ENCODE peak calls at places on chromosome 17, in eight cellular contexts. Z, P, Y, A, M, K, D and X are unnamed samples.

GRCh38 chr17:35630530-35631148 is 43.5 kb downstream of the AP2B1 start:
- DNase-seq in Z (no peak), P (no peak), Y (no peak), A (peak; percentile 73), M (no peak), K (peak; percentile 75), D (no peak), X (peak; percentile 64)

GRCh38 chr17:4519361-4519788 is 20.7 kb downstream of the SPNS2 start:
- DNase-seq in Z (no peak), P (no peak), Y (no peak), A (no peak), M (no peak), K (no peak), D (peak; percentile 79), X (no peak)

GRCh38 chr17:19306160-19307111 is 56.1 kb downstream of the B9D1 start:
- DNase-seq in Z (peak; percentile 18), P (no peak), Y (peak; percentile 48), A (no peak), M (no peak), K (no peak), D (no peak), X (no peak)

GRCh38 chr17:33494156-33494555 is 201.1 kb upstream of the ASIC2 start:
- DNase-seq in Z (no peak), P (no peak), Y (no peak), A (peak; percentile 64), M (no peak), K (no peak), D (no peak), X (no peak)

GRCh38 chr17:4580291-4580690 is 4.0 kb upstream of the SMTNL2 start:
- DNase-seq in Z (no peak), P (no peak), Y (no peak), A (no peak), M (no peak), K (no peak), D (no peak), X (no peak)

GRCh38 chr17:27351741-27352140 is 57.8 kb downstream of the WSB1 start:
- DNase-seq in Z (no peak), P (no peak), Y (no peak), A (no peak), M (no peak), K (no peak), D (no peak), X (no peak)

GRCh38 chr17:61770752-61771533 is 92.4 kb downstream of the BRIP1 start:
- DNase-seq in Z (no peak), P (no peak), Y (no peak), A (peak; percentile 76), M (no peak), K (no peak), D (no peak), X (no peak)

GRCh38 chr17:14790518-14790917 is 474.6 kb downstream of the PMP22 start:
- DNase-seq in Z (peak; percentile 40), P (no peak), Y (no peak), A (peak; percentile 75), M (peak; percentile 6), K (peak; percentile 63), D (no peak), X (no peak)

GRCh38 chr17:10046786-10047609 is 141.9 kb upstream of the RCVRN start:
- DNase-seq in Z (no peak), P (no peak), Y (no peak), A (no peak), M (no peak), K (no peak), D (no peak), X (no peak)

GRCh38 chr17:19958023-19958422 is 19.6 kb downstream of the AKAP10 start:
- DNase-seq in Z (no peak), P (no peak), Y (no peak), A (peak; percentile 76), M (peak; percentile 31), K (peak; percentile 89), D (no peak), X (peak; percentile 63)

GRCh38 chr17:78797691-78798585 is 15.9 kb upstream of the CYTH1 start:
- DNase-seq in Z (no peak), P (no peak), Y (no peak), A (peak; percentile 15), M (no peak), K (peak; percentile 64), D (no peak), X (no peak)

GRCh38 chr17:76405967-76406647 is 21.7 kb downstream of the SPHK1 start:
- DNase-seq in Z (peak; percentile 54), P (no peak), Y (peak; percentile 49), A (peak; percentile 61), M (no peak), K (peak; percentile 99), D (peak; percentile 84), X (no peak)

GRCh38 chr17:33021731-33022408 is 30.2 kb downstream of the SPACA3 start:
- DNase-seq in Z (no peak), P (no peak), Y (no peak), A (no peak), M (peak; percentile 16), K (no peak), D (no peak), X (no peak)

GRCh38 chr17:61766520-61766919 is 96.8 kb downstream of the BRIP1 start:
- DNase-seq in Z (no peak), P (no peak), Y (no peak), A (no peak), M (no peak), K (no peak), D (no peak), X (no peak)

GRCh38 chr17:47705536-47706481 is 11.8 kb downstream of the TBKBP1 start:
- DNase-seq in Z (no peak), P (no peak), Y (no peak), A (no peak), M (no peak), K (peak; percentile 63), D (no peak), X (no peak)

GRCh38 chr17:50206604-50207293 is 5.3 kb upstream of the COL1A1 start:
- DNase-seq in Z (no peak), P (peak; percentile 84), Y (peak; percentile 35), A (peak; percentile 61), M (peak; percentile 85), K (peak; percentile 87), D (peak; percentile 48), X (no peak)

GRCh38 chr17:74760404-74761105 is 12.1 kb downstream of the NHERF1 start:
- DNase-seq in Z (no peak), P (no peak), Y (no peak), A (no peak), M (peak; percentile 65), K (peak; percentile 93), D (no peak), X (no peak)

GRCh38 chr17:62750502-62751349 is 57.4 kb downstream of the MARCHF10 start:
- DNase-seq in Z (no peak), P (no peak), Y (no peak), A (no peak), M (peak; percentile 62), K (no peak), D (no peak), X (no peak)

DNA sequence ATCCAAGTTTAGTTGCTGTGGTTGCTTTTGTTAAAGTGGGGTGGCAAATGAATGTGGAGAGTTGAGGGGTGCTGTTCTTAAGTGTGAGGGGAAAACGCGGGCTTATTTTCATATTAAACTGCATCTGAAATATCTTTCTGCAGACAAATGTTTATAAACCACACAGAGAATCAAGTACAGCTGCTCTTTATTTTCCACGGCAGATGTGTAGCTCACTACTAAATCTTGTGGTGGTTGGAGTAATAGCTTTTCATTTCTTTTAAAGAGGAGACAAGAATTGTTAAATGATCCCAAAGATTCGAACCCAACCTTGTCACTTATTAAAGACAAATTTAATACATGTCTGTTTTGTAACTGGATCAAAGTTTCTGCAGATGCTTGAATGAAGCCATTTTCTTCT is 2.1 kb downstream of the CLTC start:
- DNase-seq in Z (no peak), P (no peak), Y (no peak), A (no peak), M (no peak), K (no peak), D (no peak), X (no peak)
- H3K4me3 ChIP-seq in Z (peak overlapping the region; percentile 95), P (peak overlapping the region; percentile 97), Y (no peak overlapping the region), A (peak overlapping the region; percentile 93), M (peak overlapping the region; percentile 91), K (peak overlapping the region; percentile 99), D (no peak overlapping the region), X (peak overlapping the region; percentile 95)

DNA sequence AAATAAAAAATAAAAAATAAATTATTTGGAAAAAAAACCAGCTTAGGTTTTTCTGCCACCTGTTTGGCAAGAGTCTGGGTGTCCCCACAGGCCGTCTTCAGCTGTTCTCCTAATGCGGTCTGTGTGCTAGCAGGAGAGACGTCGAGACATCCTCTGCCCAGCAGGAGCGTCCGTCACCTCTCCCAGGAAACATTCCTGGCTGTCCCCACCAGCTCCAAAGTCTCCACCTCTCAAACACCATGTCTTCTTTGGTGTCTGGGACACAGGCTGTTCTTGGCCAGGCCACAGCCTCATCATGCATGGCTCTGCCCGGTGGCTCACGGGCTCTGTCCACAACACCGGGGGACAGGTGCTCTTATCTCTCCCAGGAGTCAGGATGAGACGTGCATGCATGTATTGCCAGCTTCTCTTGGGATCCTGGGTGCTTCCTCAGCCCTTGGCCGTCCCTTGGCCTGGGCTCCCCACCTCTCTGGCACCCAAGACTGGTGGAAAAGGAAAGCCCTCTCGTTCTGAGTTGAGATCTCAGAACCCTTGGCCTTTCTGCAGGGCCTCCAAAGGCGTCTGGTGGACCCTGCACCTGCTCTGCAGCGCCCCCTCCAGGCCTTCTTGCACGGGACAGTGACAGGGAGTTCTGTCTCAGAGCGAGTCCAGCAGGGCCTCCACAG is 84.9 kb upstream of the CBX4 start:
- DNase-seq in Z (peak; percentile 29), P (no peak), Y (peak; percentile 82), A (no peak), M (peak; percentile 90), K (peak; percentile 91), D (no peak), X (no peak)
- TF ChIP-seq CTCF in Z (no peak), P (peak; percentile 29), Y (peak; percentile 30), A (peak; percentile 48), M (peak; percentile 89), K (peak; percentile 51), D (peak; percentile 45), X (peak; percentile 73)

GRCh38 chr17:81455387-81455786 is 57.2 kb downstream of the ACTG1 start:
- DNase-seq in Z (no peak), P (no peak), Y (no peak), A (no peak), M (no peak), K (no peak), D (no peak), X (no peak)
- H3K4me3 ChIP-seq in Z (no peak overlapping the region), P (no peak overlapping the region), Y (no peak overlapping the region), A (no peak overlapping the region), M (no peak overlapping the region), K (no peak overlapping the region), D (no peak overlapping the region), X (no peak overlapping the region)

DNA sequence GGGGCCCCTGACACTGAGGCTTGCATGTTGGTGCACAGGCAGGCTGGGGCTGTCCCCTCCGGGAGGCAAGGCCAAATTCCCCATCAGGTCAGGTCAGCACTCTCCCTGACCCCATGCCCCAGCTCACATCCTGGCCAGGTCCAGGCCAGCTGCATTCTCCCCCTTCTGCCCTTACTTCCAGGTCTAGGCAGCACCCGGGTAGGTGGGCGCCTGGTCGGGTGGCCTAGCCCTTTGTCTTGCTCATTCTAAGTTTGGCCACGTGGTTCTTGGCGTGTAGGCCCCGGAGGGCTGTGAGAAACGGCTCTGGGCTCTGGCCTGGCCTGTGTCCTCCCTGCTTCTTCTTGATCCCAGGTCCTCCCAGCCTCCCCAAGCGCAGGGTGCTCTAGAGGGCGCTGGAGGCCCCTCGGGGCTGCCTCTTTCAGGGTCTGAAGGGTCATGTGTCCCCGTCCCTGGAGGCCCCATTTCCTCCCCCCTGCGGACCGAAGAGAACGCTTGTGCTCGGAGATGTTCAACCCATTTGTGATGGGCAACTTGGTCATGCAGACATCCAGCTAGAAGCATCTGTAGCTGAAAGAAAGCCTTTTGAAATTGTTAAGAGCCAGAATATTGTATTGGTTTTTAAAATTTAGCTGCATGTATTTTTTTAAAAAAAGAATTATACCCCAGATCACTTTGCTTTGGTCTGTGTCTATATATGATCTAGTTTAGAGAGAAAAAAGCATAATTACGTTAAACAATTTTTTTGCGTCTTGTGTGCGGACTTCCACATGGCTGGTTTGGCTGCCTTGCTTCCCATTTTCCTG is 6.7 kb downstream of the BAHCC1 start:
- DNase-seq in Z (peak; percentile 80), P (no peak), Y (peak; percentile 55), A (peak; percentile 70), M (peak; percentile 69), K (peak; percentile 96), D (no peak), X (no peak)
- TF ChIP-seq CTCF in Z (peak; percentile 25), P (peak; percentile 19), Y (no peak), A (peak; percentile 46), M (peak; percentile 55), K (peak; percentile 39), D (peak; percentile 21), X (peak; percentile 66)